ENCODE peak calls at places on chromosomes 6 and 20, in four cellular contexts. K, Q, P and M are unnamed samples.

GRCh38 chr20:45611054-45611453 is 18.5 kb upstream of the WFDC10A start:
- DNase-seq in K (peak), P (no peak), Q (no peak), M (no peak)

GRCh38 chr6:116616757-116617093 is 446 bp downstream of the RSPH4A start:
- DNase-seq in P (no peak), K (peak), Q (no peak), M (peak)

GRCh38 chr6:148203970-148204369 is 138.7 kb upstream of the SASH1 start:
- DNase-seq in K (peak), Q (no peak), P (peak), M (no peak)

GRCh38 chr6:113586413-113586812 is 270.7 kb upstream of the MARCKS start:
- DNase-seq in K (peak), P (no peak), Q (no peak), M (no peak)

GRCh38 chr20:57464642-57465211 is 60.2 kb downstream of the CTCFL start:
- DNase-seq in P (no peak), K (peak), Q (no peak), M (no peak)

GRCh38 chr6:111238464-111239119 is 151.3 kb downstream of the SLC16A10 start:
- DNase-seq in K (peak), Q (no peak), P (no peak), M (no peak)

GRCh38 chr6:35082733-35083403 is 58.3 kb downstream of the TCP11 start:
- DNase-seq in Q (no peak), P (no peak), K (no peak), M (peak)

GRCh38 chr20:24685736-24686135 is 216.3 kb downstream of the SYNDIG1 start:
- DNase-seq in P (no peak), K (no peak), Q (no peak), M (no peak)

GRCh38 chr6:77626431-77626830 is 26.4 kb upstream of the MEI4 start:
- DNase-seq in Q (no peak), P (no peak), K (peak), M (no peak)

GRCh38 chr6:2450546-2450945 is 205.1 kb upstream of the GMDS start:
- DNase-seq in Q (peak), K (peak), P (no peak), M (no peak)